ENCODE peak calls at places on chromosomes 7 and 10, in four cellular contexts. S, F, H and U are unnamed samples.

GRCh38 chr7:23783115-23783514 is 73.1 kb downstream of the STK31 start:
- DNase-seq in S (no peak), F (no peak), H (no peak), U (no peak)

GRCh38 chr10:101567165-101568006 is 20.7 kb downstream of the POLL start:
- DNase-seq in S (no peak), H (no peak), F (peak; percentile 31), U (no peak)

GRCh38 chr10:9198611-9199010 is 1144.1 kb downstream of the GATA3 start:
- DNase-seq in S (no peak), F (no peak), H (no peak), U (no peak)

GRCh38 chr10:18658301-18658991 is 785 bp upstream of the ARL5B start:
- DNase-seq in H (no peak), F (peak; percentile 54), S (peak; percentile 40), U (peak; percentile 49)

GRCh38 chr7:24751484-24751883 is 5.8 kb downstream of the GSDME start:
- DNase-seq in H (no peak), S (no peak), F (no peak), U (no peak)

GRCh38 chr7:136251826-136252225 is 274.7 kb upstream of the MTPN start:
- DNase-seq in F (no peak), H (no peak), S (no peak), U (no peak)

GRCh38 chr7:112131016-112131415 is 75.2 kb downstream of the DOCK4 start:
- DNase-seq in H (no peak), S (no peak), F (no peak), U (no peak)

GRCh38 chr7:2641406-2642393 is 9.9 kb downstream of the TTYH3 start:
- DNase-seq in H (peak; percentile 86), F (no peak), S (peak; percentile 87), U (peak; percentile 83)

GRCh38 chr10:11936389-11937152 is 106.0 kb downstream of the UPF2 start:
- DNase-seq in H (no peak), S (no peak), F (no peak), U (peak; percentile 53)

GRCh38 chr7:108097703-108098102 is 32.5 kb downstream of the LAMB4 start:
- DNase-seq in F (no peak), S (no peak), H (no peak), U (no peak)

GRCh38 chr7:33979807-33980355 is 74.5 kb downstream of the BMPER start:
- DNase-seq in F (no peak), H (no peak), S (peak; percentile 40), U (no peak)

GRCh38 chr10:94443052-94443451 is 40.7 kb downstream of the TBC1D12 start:
- DNase-seq in S (peak; percentile 7), F (no peak), H (no peak), U (no peak)

GRCh38 chr10:86344281-86344680 is 22.3 kb downstream of the GRID1 start:
- DNase-seq in H (no peak), F (no peak), S (no peak), U (no peak)

GRCh38 chr7:149027560-149028345 is 552 bp downstream of the PDIA4 start:
- DNase-seq in S (peak; percentile 35), F (no peak), H (no peak), U (no peak)

GRCh38 chr10:80535671-80536360 is 1.9 kb upstream of the SH2D4B start:
- DNase-seq in H (peak; percentile 74), F (peak; percentile 88), S (peak; percentile 66), U (peak; percentile 90)
- TF ChIP-seq CTCF in H (no peak), F (peak; percentile 29), S (peak; percentile 52), U (peak; percentile 79)

GRCh38 chr7:95502403-95502802 is 16.7 kb downstream of the ASB4 start:
- DNase-seq in S (no peak), F (no peak), H (no peak), U (no peak)
- H3K4me1 ChIP-seq in S (no peaks in the 10 kb centered on the region), F (no peaks in the 10 kb centered on the region), H (no peaks in the 10 kb centered on the region), U (no peaks in the 10 kb centered on the region)

GRCh38 chr7:143975617-143976016 is 21.0 kb downstream of the OR2F1 start:
- DNase-seq in F (no peak), H (no peak), S (no peak), U (no peak)
- TF ChIP-seq CTCF in F (no peak), H (no peak), S (no peak), U (no peak)

GRCh38 chr7:145147865-145148264 is 312.0 kb upstream of the TPK1 start:
- DNase-seq in F (no peak), S (no peak), H (no peak), U (no peak)
- H3K4me1 ChIP-seq in F (no peaks in the 10 kb centered on the region), S (no peaks in the 10 kb centered on the region), H (no peaks in the 10 kb centered on the region), U (no peaks in the 10 kb centered on the region)

GRCh38 chr7:6718124-6718523 is 11.4 kb upstream of the ZNF12 start:
- DNase-seq in F (no peak), H (no peak), S (no peak), U (no peak)
- TF ChIP-seq CTCF in F (no peak), H (no peak), S (no peak), U (no peak)

GRCh38 chr10:53109320-53109719 is 336.7 kb upstream of the MBL2 start:
- DNase-seq in F (no peak), S (no peak), H (no peak), U (no peak)

GRCh38 chr10:53102424-53102823 is 329.8 kb upstream of the MBL2 start:
- DNase-seq in H (no peak), F (no peak), S (no peak), U (no peak)

GRCh38 chr10:53108317-53108934 is 335.8 kb upstream of the MBL2 start:
- DNase-seq in H (no peak), F (no peak), S (no peak), U (no peak)

GRCh38 chr10:53111529-53111928 is 338.9 kb upstream of the MBL2 start:
- DNase-seq in S (no peak), H (no peak), F (no peak), U (peak; percentile 9)

GRCh38 chr10:53107711-53108110 is 335.1 kb upstream of the MBL2 start:
- DNase-seq in S (no peak), F (no peak), H (no peak), U (no peak)
- H3K4me1 ChIP-seq in S (no peaks in the 10 kb centered on the region), F (no peaks in the 10 kb centered on the region), H (no peaks in the 10 kb centered on the region), U (no peaks in the 10 kb centered on the region)

GRCh38 chr10:98790817-98791216 is 344.1 kb upstream of the HPS1 start:
- DNase-seq in H (no peak), F (no peak), S (peak; percentile 22), U (no peak)
- TF ChIP-seq CTCF in H (no peak), F (no peak), S (peak; percentile 70), U (no peak)

GRCh38 chr7:130879191-130879590 is 145.2 kb upstream of the KLF14 start:
- DNase-seq in S (no peak), H (no peak), F (no peak), U (no peak)
- H3K4me1 ChIP-seq in S (no peaks in the 10 kb centered on the region), H (peaks cover 15% of the 10 kb centered on the region), F (no peaks in the 10 kb centered on the region), U (no peaks in the 10 kb centered on the region)